ENCODE peak calls at places on chromosomes 3 and 15, in nine cellular contexts. One of them, this sample, is unnamed.

GRCh38 chr15:31208804-31209203 is 107.3 kb upstream of the TRPM1 start:
- ATAC-seq in activated T-cell treated with anti-CD3 and anti-CD28 coated beads, Interleukin-2, amount 50 U/mL, for 4 hours: no peak
- ATAC-seq in activated naive CD8-positive, alpha-beta T cell treated with anti-CD3 and anti-CD28 coated beads, Interleukin-2, amount 50 U/mL, for 24 hours: no peak
- ATAC-seq in central memory CD8-positive, alpha-beta T cell: no peak
- ATAC-seq in T-cell: no peak
- ATAC-seq in A549: no peak
- ATAC-seq in heart left ventricle: no peak
- ATAC-seq in effector memory CD8-positive, alpha-beta T cell: no peak
- ATAC-seq in left lung: no peak
- ATAC-seq in this sample: no peak

GRCh38 chr15:100772478-100773378 is 106.9 kb upstream of the ALDH1A3 start:
- ATAC-seq in activated naive CD8-positive, alpha-beta T cell treated with anti-CD3 and anti-CD28 coated beads, Interleukin-2, amount 50 U/mL, for 24 hours: no peak
- ATAC-seq in heart left ventricle: no peak
- ATAC-seq in left lung: no peak
- ATAC-seq in central memory CD8-positive, alpha-beta T cell: no peak
- ATAC-seq in T-cell: no peak
- ATAC-seq in effector memory CD8-positive, alpha-beta T cell: no peak
- ATAC-seq in A549: no peak
- ATAC-seq in activated T-cell treated with anti-CD3 and anti-CD28 coated beads, Interleukin-2, amount 50 U/mL, for 4 hours: no peak
- ATAC-seq in this sample: no peak

GRCh38 chr3:24387000-24387399 is 107.7 kb downstream of the THRB start:
- ATAC-seq in heart left ventricle: no peak
- ATAC-seq in left lung: no peak
- ATAC-seq in activated naive CD8-positive, alpha-beta T cell treated with anti-CD3 and anti-CD28 coated beads, Interleukin-2, amount 50 U/mL, for 24 hours: no peak
- ATAC-seq in T-cell: no peak
- ATAC-seq in central memory CD8-positive, alpha-beta T cell: no peak
- ATAC-seq in activated T-cell treated with anti-CD3 and anti-CD28 coated beads, Interleukin-2, amount 50 U/mL, for 4 hours: no peak
- ATAC-seq in effector memory CD8-positive, alpha-beta T cell: no peak
- ATAC-seq in A549: no peak
- ATAC-seq in this sample: no peak

GRCh38 chr3:156952011-156952410 is 125.9 kb downstream of the LEKR1 start:
- ATAC-seq in heart left ventricle: no peak
- ATAC-seq in activated T-cell treated with anti-CD3 and anti-CD28 coated beads, Interleukin-2, amount 50 U/mL, for 4 hours: no peak
- ATAC-seq in T-cell: no peak
- ATAC-seq in central memory CD8-positive, alpha-beta T cell: no peak
- ATAC-seq in effector memory CD8-positive, alpha-beta T cell: no peak
- ATAC-seq in A549: no peak
- ATAC-seq in activated naive CD8-positive, alpha-beta T cell treated with anti-CD3 and anti-CD28 coated beads, Interleukin-2, amount 50 U/mL, for 24 hours: no peak
- ATAC-seq in left lung: no peak
- ATAC-seq in this sample: no peak

GRCh38 chr3:121998030-121998580 is 23.9 kb downstream of the ILDR1 start:
- ATAC-seq in effector memory CD8-positive, alpha-beta T cell: no peak
- ATAC-seq in A549: no peak
- ATAC-seq in activated naive CD8-positive, alpha-beta T cell treated with anti-CD3 and anti-CD28 coated beads, Interleukin-2, amount 50 U/mL, for 24 hours: no peak
- ATAC-seq in T-cell: no peak
- ATAC-seq in heart left ventricle: peak; percentile 58
- ATAC-seq in central memory CD8-positive, alpha-beta T cell: no peak
- ATAC-seq in activated T-cell treated with anti-CD3 and anti-CD28 coated beads, Interleukin-2, amount 50 U/mL, for 4 hours: no peak
- ATAC-seq in left lung: peak; percentile 46
- ATAC-seq in this sample: no peak

GRCh38 chr3:123641505-123641904 is 56.7 kb upstream of the HACD2 start:
- ATAC-seq in central memory CD8-positive, alpha-beta T cell: no peak
- ATAC-seq in T-cell: no peak
- ATAC-seq in A549: no peak
- ATAC-seq in effector memory CD8-positive, alpha-beta T cell: no peak
- ATAC-seq in activated naive CD8-positive, alpha-beta T cell treated with anti-CD3 and anti-CD28 coated beads, Interleukin-2, amount 50 U/mL, for 24 hours: no peak
- ATAC-seq in heart left ventricle: no peak
- ATAC-seq in left lung: no peak
- ATAC-seq in activated T-cell treated with anti-CD3 and anti-CD28 coated beads, Interleukin-2, amount 50 U/mL, for 4 hours: no peak
- ATAC-seq in this sample: no peak

GRCh38 chr15:63794271-63794670 is 39.5 kb downstream of the HERC1 start:
- ATAC-seq in effector memory CD8-positive, alpha-beta T cell: no peak
- ATAC-seq in left lung: no peak
- ATAC-seq in heart left ventricle: no peak
- ATAC-seq in activated naive CD8-positive, alpha-beta T cell treated with anti-CD3 and anti-CD28 coated beads, Interleukin-2, amount 50 U/mL, for 24 hours: no peak
- ATAC-seq in A549: no peak
- ATAC-seq in T-cell: no peak
- ATAC-seq in central memory CD8-positive, alpha-beta T cell: no peak
- ATAC-seq in activated T-cell treated with anti-CD3 and anti-CD28 coated beads, Interleukin-2, amount 50 U/mL, for 4 hours: no peak
- ATAC-seq in this sample: no peak

GRCh38 chr3:73727854-73728253 is 103.1 kb upstream of the PDZRN3 start:
- ATAC-seq in effector memory CD8-positive, alpha-beta T cell: no peak
- ATAC-seq in left lung: no peak
- ATAC-seq in activated T-cell treated with anti-CD3 and anti-CD28 coated beads, Interleukin-2, amount 50 U/mL, for 4 hours: no peak
- ATAC-seq in central memory CD8-positive, alpha-beta T cell: no peak
- ATAC-seq in heart left ventricle: peak; percentile 10
- ATAC-seq in T-cell: no peak
- ATAC-seq in activated naive CD8-positive, alpha-beta T cell treated with anti-CD3 and anti-CD28 coated beads, Interleukin-2, amount 50 U/mL, for 24 hours: no peak
- ATAC-seq in A549: no peak
- ATAC-seq in this sample: no peak

GRCh38 chr3:106691476-106691875 is 685.8 kb upstream of the CCDC54 start:
- ATAC-seq in activated T-cell treated with anti-CD3 and anti-CD28 coated beads, Interleukin-2, amount 50 U/mL, for 4 hours: no peak
- ATAC-seq in activated naive CD8-positive, alpha-beta T cell treated with anti-CD3 and anti-CD28 coated beads, Interleukin-2, amount 50 U/mL, for 24 hours: no peak
- ATAC-seq in left lung: no peak
- ATAC-seq in A549: no peak
- ATAC-seq in effector memory CD8-positive, alpha-beta T cell: no peak
- ATAC-seq in heart left ventricle: no peak
- ATAC-seq in central memory CD8-positive, alpha-beta T cell: no peak
- ATAC-seq in T-cell: no peak
- ATAC-seq in this sample: no peak

This sample was measured in gastroesophageal sphincter.